ENCODE peak calls at places on chromosomes 3 and 15, in eight cellular contexts. One of them, this sample, is unnamed.

GRCh38 chr15:51114437-51115119 is 19.9 kb upstream of the TNFAIP8L3 start:
- DNase-seq in hepatocyte: no peak
- DNase-seq in SJSA1: no peak
- DNase-seq in stomach: no peak
- DNase-seq in IMR-90: no peak
- DNase-seq in CD4-positive, CD25-positive, alpha-beta regulatory T cell: no peak
- DNase-seq in BE2C: no peak
- DNase-seq in cardiac muscle cell: peak; percentile 72
- DNase-seq in this sample: no peak

GRCh38 chr3:171772427-171773056 is 37.7 kb downstream of the PLD1 start:
- DNase-seq in CD4-positive, CD25-positive, alpha-beta regulatory T cell: peak; percentile 35
- DNase-seq in IMR-90: peak; percentile 76
- DNase-seq in BE2C: peak; percentile 76
- DNase-seq in stomach: peak; percentile 60
- DNase-seq in hepatocyte: peak; percentile 77
- DNase-seq in SJSA1: no peak
- DNase-seq in cardiac muscle cell: peak; percentile 82
- DNase-seq in this sample: peak; percentile 56

GRCh38 chr3:48186993-48187578 is 1.1 kb downstream of the CDC25A start:
- DNase-seq in IMR-90: peak; percentile 25
- DNase-seq in CD4-positive, CD25-positive, alpha-beta regulatory T cell: no peak
- DNase-seq in stomach: no peak
- DNase-seq in hepatocyte: no peak
- DNase-seq in BE2C: no peak
- DNase-seq in SJSA1: no peak
- DNase-seq in cardiac muscle cell: peak; percentile 34
- DNase-seq in this sample: peak; percentile 18

GRCh38 chr3:150168694-150169093 is 198.0 kb upstream of the PFN2 start:
- DNase-seq in BE2C: no peak
- DNase-seq in cardiac muscle cell: peak; percentile 40
- DNase-seq in SJSA1: no peak
- DNase-seq in hepatocyte: no peak
- DNase-seq in CD4-positive, CD25-positive, alpha-beta regulatory T cell: no peak
- DNase-seq in IMR-90: peak; percentile 44
- DNase-seq in stomach: no peak
- DNase-seq in this sample: no peak

GRCh38 chr15:73078722-73079121 is 26.5 kb downstream of the NEO1 start:
- DNase-seq in SJSA1: peak; percentile 62
- DNase-seq in hepatocyte: peak; percentile 16
- DNase-seq in IMR-90: peak; percentile 90
- DNase-seq in stomach: peak; percentile 45
- DNase-seq in BE2C: no peak
- DNase-seq in cardiac muscle cell: peak; percentile 93
- DNase-seq in CD4-positive, CD25-positive, alpha-beta regulatory T cell: no peak
- DNase-seq in this sample: no peak

GRCh38 chr3:98994128-98994762 is 92.8 kb upstream of the DCBLD2 start:
- DNase-seq in IMR-90: peak; percentile 81
- DNase-seq in hepatocyte: peak; percentile 61
- DNase-seq in CD4-positive, CD25-positive, alpha-beta regulatory T cell: no peak
- DNase-seq in cardiac muscle cell: peak; percentile 82
- DNase-seq in SJSA1: no peak
- DNase-seq in BE2C: no peak
- DNase-seq in stomach: no peak
- DNase-seq in this sample: no peak

GRCh38 chr3:112514527-112515128 is 15.4 kb upstream of the BTLA start:
- DNase-seq in IMR-90: peak; percentile 41
- DNase-seq in cardiac muscle cell: no peak
- DNase-seq in SJSA1: no peak
- DNase-seq in stomach: no peak
- DNase-seq in BE2C: no peak
- DNase-seq in hepatocyte: no peak
- DNase-seq in CD4-positive, CD25-positive, alpha-beta regulatory T cell: no peak
- DNase-seq in this sample: no peak

GRCh38 chr3:123749716-123750115 is 134.4 kb downstream of the MYLK start:
- DNase-seq in BE2C: no peak
- DNase-seq in CD4-positive, CD25-positive, alpha-beta regulatory T cell: no peak
- DNase-seq in SJSA1: no peak
- DNase-seq in IMR-90: peak; percentile 95
- DNase-seq in cardiac muscle cell: peak; percentile 94
- DNase-seq in stomach: no peak
- DNase-seq in hepatocyte: no peak
- DNase-seq in this sample: no peak

GRCh38 chr3:126551839-126552687 is 6.7 kb downstream of the C3orf22 start:
- DNase-seq in BE2C: peak; percentile 2
- DNase-seq in cardiac muscle cell: no peak
- DNase-seq in hepatocyte: no peak
- DNase-seq in SJSA1: no peak
- DNase-seq in CD4-positive, CD25-positive, alpha-beta regulatory T cell: no peak
- DNase-seq in stomach: peak; percentile 9
- DNase-seq in IMR-90: no peak
- DNase-seq in this sample: no peak

GRCh38 chr3:21310891-21311290 is 440.1 kb downstream of the ZNF385D start:
- DNase-seq in cardiac muscle cell: no peak
- DNase-seq in IMR-90: no peak
- DNase-seq in SJSA1: no peak
- DNase-seq in hepatocyte: no peak
- DNase-seq in CD4-positive, CD25-positive, alpha-beta regulatory T cell: no peak
- DNase-seq in stomach: no peak
- DNase-seq in BE2C: no peak
- DNase-seq in this sample: no peak

GRCh38 chr3:49733551-49733950 is 9.8 kb upstream of the GMPPB start:
- DNase-seq in stomach: no peak
- DNase-seq in cardiac muscle cell: no peak
- DNase-seq in IMR-90: no peak
- DNase-seq in BE2C: no peak
- DNase-seq in hepatocyte: no peak
- DNase-seq in SJSA1: no peak
- DNase-seq in CD4-positive, CD25-positive, alpha-beta regulatory T cell: no peak
- DNase-seq in this sample: no peak

GRCh38 chr3:194496217-194496881 is 9.5 kb upstream of the ATP13A3 start:
- DNase-seq in IMR-90: no peak
- DNase-seq in SJSA1: no peak
- DNase-seq in CD4-positive, CD25-positive, alpha-beta regulatory T cell: no peak
- DNase-seq in hepatocyte: no peak
- DNase-seq in cardiac muscle cell: no peak
- DNase-seq in BE2C: no peak
- DNase-seq in stomach: no peak
- DNase-seq in this sample: no peak

GRCh38 chr3:134419214-134419965 is 45.1 kb upstream of the AMOTL2 start:
- DNase-seq in cardiac muscle cell: no peak
- DNase-seq in SJSA1: no peak
- DNase-seq in CD4-positive, CD25-positive, alpha-beta regulatory T cell: no peak
- DNase-seq in BE2C: no peak
- DNase-seq in IMR-90: no peak
- DNase-seq in hepatocyte: peak; percentile 45
- DNase-seq in stomach: no peak
- DNase-seq in this sample: no peak

GRCh38 chr15:87498545-87498944 is 758.0 kb downstream of the NTRK3 start:
- DNase-seq in cardiac muscle cell: no peak
- DNase-seq in BE2C: no peak
- DNase-seq in IMR-90: peak; percentile 0
- DNase-seq in CD4-positive, CD25-positive, alpha-beta regulatory T cell: no peak
- DNase-seq in hepatocyte: peak; percentile 6
- DNase-seq in SJSA1: no peak
- DNase-seq in stomach: no peak
- DNase-seq in this sample: no peak

GRCh38 chr3:39383913-39384664 is 919 bp downstream of the SLC25A38 start:
- DNase-seq in SJSA1: peak; percentile 93
- DNase-seq in hepatocyte: peak; percentile 99
- DNase-seq in cardiac muscle cell: peak; percentile 96
- DNase-seq in IMR-90: peak; percentile 88
- DNase-seq in stomach: peak; percentile 99
- DNase-seq in CD4-positive, CD25-positive, alpha-beta regulatory T cell: peak; percentile 93
- DNase-seq in BE2C: peak; percentile 94
- DNase-seq in this sample: peak; percentile 96

GRCh38 chr3:119937229-119937628 is 155.3 kb downstream of the NR1I2 start:
- DNase-seq in IMR-90: peak; percentile 10
- DNase-seq in hepatocyte: no peak
- DNase-seq in CD4-positive, CD25-positive, alpha-beta regulatory T cell: peak; percentile 6
- DNase-seq in SJSA1: no peak
- DNase-seq in stomach: no peak
- DNase-seq in cardiac muscle cell: peak; percentile 41
- DNase-seq in BE2C: no peak
- DNase-seq in this sample: no peak

GRCh38 chr15:71079208-71080044 is 35.8 kb upstream of the THSD4 start:
- DNase-seq in IMR-90: peak; percentile 90
- DNase-seq in CD4-positive, CD25-positive, alpha-beta regulatory T cell: no peak
- DNase-seq in SJSA1: peak; percentile 65
- DNase-seq in cardiac muscle cell: peak; percentile 82
- DNase-seq in BE2C: no peak
- DNase-seq in hepatocyte: peak; percentile 38
- DNase-seq in stomach: peak; percentile 84
- DNase-seq in this sample: no peak

GRCh38 chr15:29140475-29141172 is 129.0 kb downstream of the NSMCE3 start:
- DNase-seq in cardiac muscle cell: no peak
- DNase-seq in IMR-90: no peak
- DNase-seq in CD4-positive, CD25-positive, alpha-beta regulatory T cell: no peak
- DNase-seq in hepatocyte: no peak
- DNase-seq in SJSA1: peak; percentile 38
- DNase-seq in stomach: peak; percentile 11
- DNase-seq in BE2C: no peak
- DNase-seq in this sample: no peak

DNA sequence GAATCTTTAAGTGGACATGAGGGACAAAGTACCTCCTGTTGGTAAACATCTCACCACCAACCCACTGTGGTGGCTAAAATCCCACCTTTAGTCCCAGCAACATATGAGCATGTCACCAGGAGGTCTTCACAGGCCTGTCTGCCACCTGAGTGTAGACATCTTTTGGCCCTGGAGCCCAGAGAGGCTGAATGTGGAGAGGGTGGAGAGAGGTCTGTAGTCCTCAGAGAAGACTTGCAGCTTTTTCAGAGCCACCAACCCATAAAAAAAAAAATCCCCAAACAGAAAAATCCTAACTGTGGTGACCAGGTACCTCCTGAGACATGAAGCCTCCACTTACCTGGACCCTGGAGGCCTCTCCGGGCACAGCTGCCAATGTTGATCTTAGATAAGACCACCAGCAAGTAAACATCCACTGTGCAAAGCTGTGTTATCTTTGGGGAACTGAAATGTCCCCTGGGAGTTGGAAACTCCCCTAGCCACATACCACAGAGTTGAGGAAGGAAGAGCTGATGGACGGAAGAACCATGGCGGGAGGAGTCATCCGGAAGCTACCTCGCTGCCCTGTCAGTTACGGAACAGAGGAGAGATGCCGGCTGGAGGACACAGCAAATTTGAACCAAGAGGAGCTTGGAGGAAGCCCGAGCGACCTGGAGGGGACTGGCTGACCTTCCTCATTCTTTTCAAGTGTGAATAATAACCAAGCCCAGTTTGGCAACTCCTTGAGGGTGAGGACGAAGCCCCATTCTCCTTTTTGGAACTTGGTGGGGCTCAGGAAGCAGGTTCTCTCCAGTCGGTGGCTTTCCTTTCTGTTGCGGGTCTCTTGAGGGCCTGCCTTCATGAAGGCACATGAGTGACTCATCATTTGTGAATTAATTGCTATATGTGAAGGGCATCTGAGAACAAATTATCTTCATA is at the start of gene GHRL:
- DNase-seq in IMR-90: no peak
- DNase-seq in cardiac muscle cell: peak; percentile 53
- DNase-seq in stomach: peak; percentile 43
- DNase-seq in CD4-positive, CD25-positive, alpha-beta regulatory T cell: no peak
- DNase-seq in hepatocyte: peak; percentile 40
- DNase-seq in SJSA1: no peak
- DNase-seq in BE2C: no peak
- DNase-seq in this sample: no peak
- H3K4me3 ChIP-seq in IMR-90: no peak within 1 kb of the TSS
- H3K4me3 ChIP-seq in cardiac muscle cell: no peak within 1 kb of the TSS
- H3K4me3 ChIP-seq in stomach: no peak within 1 kb of the TSS
- H3K4me3 ChIP-seq in CD4-positive, CD25-positive, alpha-beta regulatory T cell: no peak within 1 kb of the TSS
- H3K4me3 ChIP-seq in hepatocyte: no peak within 1 kb of the TSS
- H3K4me3 ChIP-seq in SJSA1: no peak within 1 kb of the TSS
- H3K4me3 ChIP-seq in BE2C: no peak within 1 kb of the TSS
- H3K4me3 ChIP-seq in this sample: no peak within 1 kb of the TSS

DNA sequence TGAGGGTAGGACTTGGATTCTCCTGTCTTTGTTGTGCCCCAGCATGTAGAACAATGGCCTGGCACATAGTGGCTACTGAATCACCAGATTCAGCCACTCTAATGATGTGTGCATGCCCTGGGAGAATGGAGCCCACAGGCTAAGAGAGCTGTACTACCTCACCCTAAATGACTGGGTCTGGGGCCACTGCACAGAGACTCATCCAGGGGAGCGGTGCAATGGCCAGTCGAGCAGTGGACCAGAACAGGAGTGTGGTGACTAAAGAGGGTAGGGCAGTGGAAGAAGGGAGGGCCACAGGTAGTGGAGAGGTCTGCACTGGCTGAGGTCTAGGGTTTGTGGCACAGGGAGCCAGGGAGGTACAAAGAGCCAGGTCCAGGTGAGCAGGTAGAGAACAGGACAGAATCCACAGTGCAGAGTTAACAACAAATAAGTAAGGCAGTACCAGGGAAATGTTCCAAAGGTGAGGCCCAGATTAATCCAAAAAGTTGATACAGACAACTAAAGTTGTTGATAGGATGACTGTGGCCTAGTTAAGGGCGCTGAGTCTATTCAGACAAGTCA is 142.7 kb upstream of the ATP11B start:
- DNase-seq in stomach: no peak
- DNase-seq in CD4-positive, CD25-positive, alpha-beta regulatory T cell: no peak
- DNase-seq in hepatocyte: no peak
- DNase-seq in BE2C: no peak
- DNase-seq in cardiac muscle cell: no peak
- DNase-seq in SJSA1: no peak
- DNase-seq in IMR-90: no peak
- DNase-seq in this sample: no peak
- H3K4me1 ChIP-seq in stomach: no peaks in the 10 kb centered on the region
- H3K4me1 ChIP-seq in CD4-positive, CD25-positive, alpha-beta regulatory T cell: no peaks in the 10 kb centered on the region
- H3K4me1 ChIP-seq in hepatocyte: peaks cover 4% of the 10 kb centered on the region
- H3K4me1 ChIP-seq in BE2C: no peaks in the 10 kb centered on the region
- H3K4me1 ChIP-seq in cardiac muscle cell: no peaks in the 10 kb centered on the region
- H3K4me1 ChIP-seq in SJSA1: no peaks in the 10 kb centered on the region
- H3K4me1 ChIP-seq in IMR-90: no peaks in the 10 kb centered on the region
- H3K4me1 ChIP-seq in this sample: no peaks in the 10 kb centered on the region

GRCh38 chr3:165518346-165518745 is 318.9 kb downstream of the BCHE start:
- DNase-seq in IMR-90: peak; percentile 2
- DNase-seq in cardiac muscle cell: no peak
- DNase-seq in stomach: no peak
- DNase-seq in BE2C: no peak
- DNase-seq in hepatocyte: no peak
- DNase-seq in SJSA1: no peak
- DNase-seq in CD4-positive, CD25-positive, alpha-beta regulatory T cell: no peak
- DNase-seq in this sample: no peak
- H3K4me3 ChIP-seq in IMR-90: no peak overlapping the region
- H3K4me3 ChIP-seq in cardiac muscle cell: no peak overlapping the region
- H3K4me3 ChIP-seq in stomach: no peak overlapping the region
- H3K4me3 ChIP-seq in BE2C: no peak overlapping the region
- H3K4me3 ChIP-seq in hepatocyte: no peak overlapping the region
- H3K4me3 ChIP-seq in SJSA1: no peak overlapping the region
- H3K4me3 ChIP-seq in CD4-positive, CD25-positive, alpha-beta regulatory T cell: no peak overlapping the region
- H3K4me3 ChIP-seq in this sample: no peak overlapping the region

DNA sequence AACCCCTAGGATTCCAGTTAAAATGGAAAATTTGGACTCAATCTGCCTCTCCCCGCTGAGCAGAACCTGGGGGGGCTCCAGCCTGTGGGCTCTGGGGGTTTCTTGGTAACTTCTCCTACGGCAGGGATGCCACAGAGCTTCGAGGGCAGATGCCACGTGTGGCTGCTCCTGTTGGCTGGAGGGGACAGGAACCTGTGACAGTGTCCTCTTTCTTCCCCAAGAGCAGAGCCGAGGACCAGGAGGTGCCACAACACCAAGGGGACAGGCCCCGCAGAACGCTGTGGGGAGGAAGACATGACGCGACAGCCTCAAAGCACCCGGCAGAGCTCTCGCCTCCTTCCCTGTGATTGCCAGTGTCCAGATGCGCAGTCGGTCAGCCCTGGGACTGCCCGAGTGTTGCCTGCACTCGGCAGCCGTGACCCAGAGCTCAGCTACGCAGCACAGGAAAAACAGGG is 132.0 kb upstream of the MEF2A start:
- DNase-seq in stomach: peak; percentile 22
- DNase-seq in CD4-positive, CD25-positive, alpha-beta regulatory T cell: no peak
- DNase-seq in SJSA1: no peak
- DNase-seq in cardiac muscle cell: no peak
- DNase-seq in hepatocyte: no peak
- DNase-seq in IMR-90: no peak
- DNase-seq in BE2C: peak; percentile 3
- DNase-seq in this sample: no peak
- H3K4me1 ChIP-seq in stomach: peaks cover 32% of the 10 kb centered on the region
- H3K4me1 ChIP-seq in CD4-positive, CD25-positive, alpha-beta regulatory T cell: peaks cover 17% of the 10 kb centered on the region
- H3K4me1 ChIP-seq in SJSA1: peaks cover 3% of the 10 kb centered on the region
- H3K4me1 ChIP-seq in cardiac muscle cell: no peaks in the 10 kb centered on the region
- H3K4me1 ChIP-seq in hepatocyte: peaks cover 16% of the 10 kb centered on the region
- H3K4me1 ChIP-seq in IMR-90: peaks cover 4% of the 10 kb centered on the region
- H3K4me1 ChIP-seq in BE2C: no peaks in the 10 kb centered on the region
- H3K4me1 ChIP-seq in this sample: peaks cover 4% of the 10 kb centered on the region